ENCODE peak calls at places on chromosomes 11 and 22, in nine cellular contexts. F is NCI-H1436, P is non-pigmented ciliary epithelial cell, N is SW480, K is left ventricle myocardium inferior, I is EL, C is T-cell, X is stromal cell of bone marrow, E is MCF 10A. Q is an unnamed sample.

GRCh38 chr11:29432719-29433325 is 584.0 kb downstream of the KCNA4 start:
- DNase-seq in E (peak), X (no peak), F (peak), K (no peak), N (peak), I (peak), C (no peak), P (no peak), Q (peak)

GRCh38 chr11:121754603-121755002 is 301.8 kb upstream of the SORL1-AS1 start:
- DNase-seq in C (no peak), X (no peak), I (no peak), E (no peak), N (no peak), K (no peak), F (no peak), P (no peak), Q (no peak)

GRCh38 chr22:35986085-35986484 is 42.5 kb downstream of the RBFOX2 start:
- DNase-seq in K (no peak), C (no peak), P (no peak), F (no peak), I (peak), N (no peak), E (no peak), X (peak), Q (no peak)

GRCh38 chr22:20466659-20467379 is 28.8 kb downstream of the KLHL22 start:
- DNase-seq in K (no peak), X (no peak), F (no peak), P (no peak), E (no peak), C (no peak), N (no peak), I (no peak), Q (no peak)

GRCh38 chr11:2481253-2481652 is 36.4 kb downstream of the KCNQ1 start:
- DNase-seq in P (no peak), X (no peak), C (no peak), N (no peak), I (no peak), F (no peak), E (no peak), K (no peak), Q (no peak)

GRCh38 chr11:130194241-130195023 is 34.9 kb downstream of the ST14 start:
- DNase-seq in I (no peak), N (no peak), C (no peak), F (no peak), P (no peak), E (no peak), X (no peak), K (no peak), Q (no peak)

GRCh38 chr11:23520226-23520960 is 660.1 kb upstream of the CCDC179 start:
- DNase-seq in X (no peak), N (no peak), K (no peak), C (no peak), P (no peak), E (no peak), F (no peak), I (no peak), Q (no peak)

GRCh38 chr11:61972112-61972795 is 4.8 kb upstream of the FTH1 start:
- DNase-seq in N (peak), C (no peak), P (peak), E (no peak), X (no peak), K (no peak), F (no peak), I (no peak), Q (no peak)

GRCh38 chr11:61041755-61042518 is 60.4 kb upstream of the CD5 start:
- DNase-seq in F (peak), P (no peak), K (peak), E (peak), I (no peak), C (peak), N (no peak), X (no peak), Q (peak)

GRCh38 chr11:68904458-68904847 is 762 bp downstream of the IGHMBP2 start:
- DNase-seq in E (no peak), F (no peak), P (no peak), I (no peak), N (peak), K (peak), C (no peak), X (no peak), Q (peak)

GRCh38 chr11:75801362-75802021 is 13.5 kb upstream of the UVRAG start:
- DNase-seq in I (no peak), C (no peak), F (no peak), P (no peak), X (no peak), K (no peak), N (no peak), E (no peak), Q (no peak)

GRCh38 chr22:50185384-50186087 is at the start of gene TRABD:
- DNase-seq in K (peak), N (peak), E (peak), X (peak), I (peak), P (peak), C (peak), F (peak), Q (peak)

GRCh38 chr11:27938011-27938410 is 169.9 kb downstream of the KIF18A start:
- DNase-seq in K (no peak), I (peak), F (no peak), P (no peak), E (no peak), N (no peak), X (no peak), C (no peak), Q (no peak)

GRCh38 chr11:34064291-34064690 is 12.8 kb downstream of the CAPRIN1 start:
- DNase-seq in P (no peak), C (no peak), I (no peak), X (no peak), K (no peak), E (no peak), N (no peak), F (no peak), Q (no peak)

GRCh38 chr11:104442320-104442719 is 278.4 kb upstream of the PDGFD start:
- DNase-seq in K (no peak), N (no peak), P (no peak), F (no peak), C (no peak), X (no peak), I (no peak), E (peak), Q (no peak)

GRCh38 chr11:129280027-129280811 is 88.1 kb upstream of the ARHGAP32 start:
- DNase-seq in F (peak), I (peak), E (peak), N (peak), X (no peak), K (no peak), C (no peak), P (no peak), Q (peak)

GRCh38 chr22:34105461-34106062 is 185.3 kb upstream of the LARGE1 start:
- DNase-seq in X (peak), N (peak), K (peak), E (peak), C (no peak), I (no peak), P (no peak), F (peak), Q (peak)

GRCh38 chr11:121293276-121293569 is 652 bp downstream of the SC5D start:
- DNase-seq in N (no peak), P (no peak), F (no peak), X (peak), E (no peak), C (no peak), K (no peak), I (no peak), Q (no peak)

GRCh38 chr11:11988099-11988651 is 20.3 kb downstream of the DKK3 start:
- DNase-seq in P (no peak), K (no peak), F (no peak), N (no peak), E (no peak), C (no peak), I (peak), X (no peak), Q (no peak)

GRCh38 chr11:19958218-19958617 is 202.1 kb downstream of the DBX1 start:
- DNase-seq in K (no peak), E (no peak), P (no peak), C (no peak), X (no peak), I (no peak), F (no peak), N (no peak), Q (no peak)

GRCh38 chr22:31826443-31826842 is 72.6 kb downstream of the DEPDC5 start:
- DNase-seq in K (no peak), N (no peak), C (no peak), I (no peak), E (no peak), F (no peak), P (no peak), X (no peak), Q (no peak)

GRCh38 chr11:85346484-85346883 is 280.7 kb downstream of the DLG2 start:
- DNase-seq in E (no peak), I (no peak), X (no peak), K (no peak), C (no peak), F (no peak), N (no peak), P (no peak), Q (no peak)

GRCh38 chr22:32710896-32711295 is 90.6 kb upstream of the TIMP3 start:
- DNase-seq in C (no peak), P (no peak), F (no peak), X (no peak), N (no peak), I (no peak), K (no peak), E (no peak), Q (no peak)

GRCh38 chr11:45233121-45233803 is 52.9 kb downstream of the SYT13 start:
- DNase-seq in N (peak), P (no peak), C (peak), F (peak), X (no peak), I (peak), K (peak), E (peak), Q (peak)